ENCODE peak calls at places on chromosomes 12 and 14, in seven cellular contexts. N is Panc1, V is K562, P is HepG2, B is GM12878, G is SK-N-SH, C is HCT116. Z is an unnamed sample.

GRCh38 chr14:96090441-96091148 is 51.4 kb downstream of the C14orf132 start:
- DNase-seq in N (no peak), V (no peak), P (no peak), B (no peak), G (peak; percentile 83), C (no peak), Z (no peak)

GRCh38 chr12:68358532-68359485 is 26.6 kb upstream of the MDM1 start:
- DNase-seq in N (peak; percentile 35), V (peak; percentile 31), P (peak; percentile 57), B (peak; percentile 74), G (peak; percentile 49), C (peak; percentile 50), Z (peak; percentile 51)

GRCh38 chr12:25052191-25053020 is 103.5 kb upstream of the BCAT1 start:
- DNase-seq in N (no peak), V (no peak), P (peak; percentile 45), B (peak; percentile 93), G (no peak), C (no peak), Z (no peak)

GRCh38 chr12:91877461-91878230 is 268.0 kb downstream of the BTG1 start:
- DNase-seq in N (no peak), V (no peak), P (no peak), B (no peak), G (no peak), C (no peak), Z (no peak)

GRCh38 chr12:119949145-119949544 is 39.9 kb upstream of the BICDL1 start:
- DNase-seq in N (no peak), V (no peak), P (no peak), B (no peak), G (no peak), C (no peak), Z (no peak)

GRCh38 chr14:67358914-67359313 is 690 bp downstream of the ATP6V1D start:
- DNase-seq in N (no peak), V (no peak), P (no peak), B (no peak), G (no peak), C (no peak), Z (no peak)

GRCh38 chr14:76767681-76768055 is 6.4 kb downstream of the VASH1 start:
- DNase-seq in N (no peak), V (no peak), P (no peak), B (no peak), G (no peak), C (no peak), Z (no peak)

GRCh38 chr14:89720741-89721315 is 233.7 kb downstream of the EFCAB11 start:
- DNase-seq in N (no peak), V (no peak), P (no peak), B (peak; percentile 50), G (peak; percentile 18), C (no peak), Z (no peak)

GRCh38 chr12:40336573-40337199 is 111.9 kb downstream of the LRRK2 start:
- DNase-seq in N (no peak), V (peak; percentile 15), P (peak; percentile 2), B (no peak), G (peak; percentile 37), C (no peak), Z (no peak)

GRCh38 chr14:92945959-92946846 is 23.3 kb downstream of the CHGA start:
- DNase-seq in N (peak; percentile 8), V (no peak), P (no peak), B (no peak), G (peak; percentile 62), C (peak; percentile 51), Z (no peak)

GRCh38 chr12:85448548-85449139 is 168.6 kb downstream of the ALX1 start:
- DNase-seq in N (no peak), V (no peak), P (no peak), B (no peak), G (peak; percentile 11), C (no peak), Z (no peak)

GRCh38 chr12:112162261-112162790 is 37.0 kb downstream of the TRAFD1 start:
- DNase-seq in N (no peak), V (no peak), P (no peak), B (no peak), G (no peak), C (no peak), Z (no peak)

GRCh38 chr14:76203086-76204001 is 51.6 kb downstream of the GPATCH2L start:
- DNase-seq in N (peak; percentile 68), V (no peak), P (no peak), B (peak; percentile 95), G (no peak), C (no peak), Z (no peak)

GRCh38 chr12:124387510-124387855 is 92.6 kb downstream of the RFLNA start:
- DNase-seq in N (no peak), V (no peak), P (peak; percentile 37), B (no peak), G (no peak), C (no peak), Z (no peak)

GRCh38 chr12:72271741-72272661 is at the start of gene TRHDE:
- DNase-seq in N (no peak), V (no peak), P (no peak), B (no peak), G (peak; percentile 61), C (no peak), Z (peak; percentile 75)

GRCh38 chr14:106666341-106666740 is 1140.0 kb downstream of the TMEM121 start:
- DNase-seq in N (no peak), V (no peak), P (no peak), B (no peak), G (no peak), C (no peak), Z (no peak)

GRCh38 chr12:38417101-38417500 is 100.5 kb downstream of the ALG10B start:
- DNase-seq in N (no peak), V (no peak), P (no peak), B (no peak), G (no peak), C (no peak), Z (no peak)

GRCh38 chr14:59281613-59282012 is 93.1 kb downstream of the DAAM1 start:
- DNase-seq in N (no peak), V (no peak), P (no peak), B (no peak), G (no peak), C (no peak), Z (no peak)

DNA sequence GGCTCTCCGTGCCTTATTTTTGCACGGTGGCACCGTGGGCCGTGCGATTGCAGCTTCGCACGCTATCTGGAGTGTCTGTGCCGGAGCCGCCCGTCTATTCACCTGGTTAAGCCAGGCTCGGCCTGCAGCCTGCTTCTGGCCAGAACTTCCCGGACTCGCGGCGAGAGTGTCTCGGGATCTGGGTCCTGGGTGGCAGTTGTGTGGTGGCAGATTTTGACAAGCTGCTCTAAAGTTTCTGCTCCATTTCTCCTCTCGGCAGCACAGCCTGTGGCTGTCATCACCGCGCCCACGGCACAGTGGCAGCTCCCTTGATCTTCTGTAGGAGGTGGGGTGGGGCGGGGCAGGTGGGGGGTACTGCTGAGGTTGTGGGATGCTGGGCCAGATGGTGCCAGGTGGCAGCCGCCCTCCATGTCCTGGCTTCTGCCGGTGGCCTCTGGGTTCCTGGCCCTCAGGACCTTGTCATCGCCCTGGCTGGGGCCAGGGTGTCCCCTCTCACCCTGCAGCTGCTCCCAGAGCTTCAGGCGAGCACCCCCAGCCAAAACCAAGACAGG is 2.9 kb downstream of the MMP17 start:
- DNase-seq in N (no peak), V (no peak), P (no peak), B (no peak), G (no peak), C (no peak), Z (no peak)
- TF ChIP-seq SIN3A in N (no peak), V (no peak), P (no peak), B (no peak), G (no peak), C (no peak), Z (no peak)

DNA sequence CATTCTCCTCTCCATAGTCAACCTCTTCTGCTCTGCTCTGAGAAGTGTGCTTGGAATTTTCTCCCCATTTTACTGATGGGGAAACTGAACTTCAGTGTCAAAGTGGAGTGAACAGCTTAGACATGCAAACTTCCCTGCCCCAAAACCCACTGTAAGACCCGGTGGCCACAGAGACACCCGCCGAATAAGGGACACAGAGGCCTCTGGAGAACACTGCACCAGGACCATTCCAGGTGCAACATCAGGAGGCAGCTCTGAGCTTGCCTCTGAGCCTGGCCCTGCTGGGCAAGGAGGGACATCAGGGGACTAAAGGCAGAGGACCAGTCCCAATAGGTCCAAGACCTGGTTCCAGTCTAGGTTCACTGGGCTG is 1.7 kb downstream of the HDAC7 start:
- DNase-seq in N (no peak), V (no peak), P (no peak), B (no peak), G (no peak), C (no peak), Z (no peak)
- TF ChIP-seq SIN3A in N (no peak), V (no peak), P (no peak), B (peak; percentile 4), G (no peak), C (no peak), Z (no peak)

DNA sequence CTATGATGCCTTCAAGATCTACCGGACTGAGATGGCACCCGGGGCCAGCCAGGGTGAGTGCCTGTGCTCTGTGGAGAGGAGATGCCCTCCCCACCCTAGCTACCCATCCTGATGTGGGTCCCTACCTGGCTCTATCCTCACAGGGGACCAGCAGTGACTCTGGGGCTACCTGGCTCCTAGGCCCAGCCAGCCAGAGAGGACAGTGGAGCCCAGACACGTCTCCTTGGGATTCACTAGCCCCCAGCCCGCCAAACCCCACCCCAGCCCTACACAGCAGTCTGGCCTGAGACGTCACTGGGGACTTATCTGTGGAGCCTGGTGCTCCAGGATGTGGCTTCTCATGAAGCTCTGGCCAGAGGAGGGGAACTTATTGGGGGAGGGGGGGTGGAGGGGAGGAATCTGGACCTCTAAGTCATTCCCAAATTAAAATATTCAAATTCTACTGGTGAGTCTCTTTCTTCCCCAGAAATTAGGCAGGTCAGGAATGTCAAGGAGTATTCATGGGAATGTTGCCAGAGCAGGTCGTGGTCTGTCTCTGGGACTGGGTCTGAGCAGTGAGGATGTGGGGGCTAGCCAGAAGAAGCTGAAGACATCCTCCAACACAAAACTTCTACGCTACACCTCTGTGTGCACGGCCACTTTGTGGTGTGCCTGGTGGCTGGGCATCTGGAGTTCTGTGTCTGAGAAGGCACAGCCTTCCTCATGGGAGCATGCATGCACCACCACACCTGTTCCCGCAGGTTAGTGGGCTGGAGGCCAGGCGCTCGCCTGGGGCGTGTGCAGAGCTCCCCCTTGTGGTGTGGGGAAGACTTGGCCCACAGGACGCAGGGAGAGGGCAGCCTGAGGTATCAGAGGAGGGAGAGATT is 2.7 kb downstream of the CMTM5 start:
- DNase-seq in N (peak; percentile 36), V (peak; percentile 79), P (peak; percentile 66), B (peak; percentile 3), G (peak; percentile 83), C (peak; percentile 40), Z (no peak)
- TF ChIP-seq SIN3A in N (no peak), V (no peak), P (no peak), B (no peak), G (no peak), C (no peak), Z (no peak)

DNA sequence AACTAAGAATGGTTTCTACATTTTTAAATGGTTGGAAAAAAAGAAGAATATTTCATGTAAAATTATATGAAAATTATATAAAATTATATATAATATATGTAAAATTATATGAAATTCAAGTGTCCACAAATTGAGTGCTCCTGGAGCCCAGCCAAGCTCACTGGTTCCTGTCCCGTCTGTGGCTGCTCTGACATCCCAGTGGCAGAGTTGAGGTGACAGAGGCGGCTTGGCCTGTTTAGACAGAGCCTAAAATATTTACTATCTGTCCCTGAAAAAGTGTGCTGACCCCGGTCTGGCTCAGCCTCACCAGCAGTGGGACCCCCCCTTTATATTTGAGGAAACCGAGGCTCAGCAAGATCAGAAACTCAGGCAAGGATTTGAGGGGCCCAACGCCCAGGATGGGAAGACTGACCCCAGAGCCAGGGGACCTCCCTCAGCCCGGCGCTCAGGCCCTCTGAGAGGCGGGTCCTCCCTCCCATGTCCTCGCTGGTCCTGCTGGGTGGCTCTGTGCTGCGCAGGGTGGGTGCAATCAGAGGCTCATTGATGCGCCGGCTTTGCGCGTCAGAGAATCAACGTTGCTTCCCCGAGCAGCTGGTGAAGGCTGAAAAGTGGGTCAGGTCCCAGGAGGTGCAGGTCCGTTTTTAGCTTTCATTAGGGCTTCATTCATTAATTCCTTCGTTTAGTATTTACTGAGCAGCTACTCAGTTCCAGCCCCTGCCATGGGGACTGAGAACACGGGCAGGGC is 21.5 kb upstream of the BEGAIN start:
- DNase-seq in N (no peak), V (no peak), P (no peak), B (no peak), G (peak; percentile 47), C (no peak), Z (no peak)
- TF ChIP-seq SIN3A in N (no peak), V (no peak), P (no peak), B (no peak), G (no peak), C (no peak), Z (no peak)

Z was measured in H1.